ENCODE peak calls at places on chromosome 19, in nine cellular contexts. One of them, this sample, is unnamed.

GRCh38 chr19:5292453-5292842 is 48.2 kb downstream of the PTPRS start:
- DNase-seq in WTC11: no peak
- DNase-seq in suprapubic skin: no peak
- DNase-seq in astrocyte of the cerebellum: no peak
- DNase-seq in HFFc6: no peak
- DNase-seq in activated CD8-positive, alpha-beta memory T cell treated with anti-CD3 and anti-CD28 coated beads, Interleukin-2, amount 10 ng/mL, durations not matched to agents 7 days and 5 days: no peak
- DNase-seq in stimulated activated CD4-positive, alpha-beta T cell treated with anti-CD3 and anti-CD28 coated beads, Interleukin-1b, Interleukin-23, amount 100 ng/mL, for 1 hour: no peak
- DNase-seq in T-cell: no peak
- DNase-seq in iPS-NIHi11: peak
- DNase-seq in this sample: no peak

GRCh38 chr19:27896091-27896490 is 1316.9 kb downstream of the UQCRFS1 start:
- DNase-seq in WTC11: no peak
- DNase-seq in suprapubic skin: no peak
- DNase-seq in astrocyte of the cerebellum: no peak
- DNase-seq in HFFc6: no peak
- DNase-seq in activated CD8-positive, alpha-beta memory T cell treated with anti-CD3 and anti-CD28 coated beads, Interleukin-2, amount 10 ng/mL, durations not matched to agents 7 days and 5 days: no peak
- DNase-seq in stimulated activated CD4-positive, alpha-beta T cell treated with anti-CD3 and anti-CD28 coated beads, Interleukin-1b, Interleukin-23, amount 100 ng/mL, for 1 hour: no peak
- DNase-seq in T-cell: no peak
- DNase-seq in iPS-NIHi11: no peak
- DNase-seq in this sample: no peak

GRCh38 chr19:28292822-28293500 is 920.0 kb downstream of the UQCRFS1 start:
- DNase-seq in WTC11: peak
- DNase-seq in suprapubic skin: no peak
- DNase-seq in astrocyte of the cerebellum: no peak
- DNase-seq in HFFc6: no peak
- DNase-seq in activated CD8-positive, alpha-beta memory T cell treated with anti-CD3 and anti-CD28 coated beads, Interleukin-2, amount 10 ng/mL, durations not matched to agents 7 days and 5 days: no peak
- DNase-seq in stimulated activated CD4-positive, alpha-beta T cell treated with anti-CD3 and anti-CD28 coated beads, Interleukin-1b, Interleukin-23, amount 100 ng/mL, for 1 hour: no peak
- DNase-seq in T-cell: no peak
- DNase-seq in iPS-NIHi11: no peak
- DNase-seq in this sample: no peak

GRCh38 chr19:10871711-10872550 is 578 bp downstream of the CARM1 start:
- DNase-seq in WTC11: peak
- DNase-seq in suprapubic skin: no peak
- DNase-seq in astrocyte of the cerebellum: no peak
- DNase-seq in HFFc6: no peak
- DNase-seq in activated CD8-positive, alpha-beta memory T cell treated with anti-CD3 and anti-CD28 coated beads, Interleukin-2, amount 10 ng/mL, durations not matched to agents 7 days and 5 days: peak
- DNase-seq in stimulated activated CD4-positive, alpha-beta T cell treated with anti-CD3 and anti-CD28 coated beads, Interleukin-1b, Interleukin-23, amount 100 ng/mL, for 1 hour: peak
- DNase-seq in T-cell: peak
- DNase-seq in iPS-NIHi11: peak
- DNase-seq in this sample: no peak

GRCh38 chr19:45376045-45376724 is 5.8 kb upstream of the ERCC2 start:
- DNase-seq in WTC11: peak
- DNase-seq in suprapubic skin: no peak
- DNase-seq in astrocyte of the cerebellum: peak
- DNase-seq in HFFc6: peak
- DNase-seq in activated CD8-positive, alpha-beta memory T cell treated with anti-CD3 and anti-CD28 coated beads, Interleukin-2, amount 10 ng/mL, durations not matched to agents 7 days and 5 days: no peak
- DNase-seq in stimulated activated CD4-positive, alpha-beta T cell treated with anti-CD3 and anti-CD28 coated beads, Interleukin-1b, Interleukin-23, amount 100 ng/mL, for 1 hour: no peak
- DNase-seq in T-cell: no peak
- DNase-seq in iPS-NIHi11: peak
- DNase-seq in this sample: peak

GRCh38 chr19:31882709-31883108 is 462.7 kb upstream of the ZNF507 start:
- DNase-seq in WTC11: no peak
- DNase-seq in suprapubic skin: no peak
- DNase-seq in astrocyte of the cerebellum: no peak
- DNase-seq in HFFc6: no peak
- DNase-seq in activated CD8-positive, alpha-beta memory T cell treated with anti-CD3 and anti-CD28 coated beads, Interleukin-2, amount 10 ng/mL, durations not matched to agents 7 days and 5 days: no peak
- DNase-seq in stimulated activated CD4-positive, alpha-beta T cell treated with anti-CD3 and anti-CD28 coated beads, Interleukin-1b, Interleukin-23, amount 100 ng/mL, for 1 hour: no peak
- DNase-seq in T-cell: no peak
- DNase-seq in iPS-NIHi11: no peak
- DNase-seq in this sample: no peak

GRCh38 chr19:28586501-28586900 is 626.5 kb downstream of the UQCRFS1 start:
- DNase-seq in WTC11: no peak
- DNase-seq in suprapubic skin: no peak
- DNase-seq in astrocyte of the cerebellum: no peak
- DNase-seq in HFFc6: no peak
- DNase-seq in activated CD8-positive, alpha-beta memory T cell treated with anti-CD3 and anti-CD28 coated beads, Interleukin-2, amount 10 ng/mL, durations not matched to agents 7 days and 5 days: no peak
- DNase-seq in stimulated activated CD4-positive, alpha-beta T cell treated with anti-CD3 and anti-CD28 coated beads, Interleukin-1b, Interleukin-23, amount 100 ng/mL, for 1 hour: no peak
- DNase-seq in T-cell: no peak
- DNase-seq in iPS-NIHi11: no peak
- DNase-seq in this sample: no peak

GRCh38 chr19:11843741-11844140 is 4.8 kb upstream of the ZNF439 start:
- DNase-seq in WTC11: no peak
- DNase-seq in suprapubic skin: no peak
- DNase-seq in astrocyte of the cerebellum: no peak
- DNase-seq in HFFc6: no peak
- DNase-seq in activated CD8-positive, alpha-beta memory T cell treated with anti-CD3 and anti-CD28 coated beads, Interleukin-2, amount 10 ng/mL, durations not matched to agents 7 days and 5 days: no peak
- DNase-seq in stimulated activated CD4-positive, alpha-beta T cell treated with anti-CD3 and anti-CD28 coated beads, Interleukin-1b, Interleukin-23, amount 100 ng/mL, for 1 hour: no peak
- DNase-seq in T-cell: no peak
- DNase-seq in iPS-NIHi11: no peak
- DNase-seq in this sample: no peak

GRCh38 chr19:49592486-49593232 is 1.7 kb downstream of the PRR12 start:
- DNase-seq in WTC11: peak
- DNase-seq in suprapubic skin: no peak
- DNase-seq in astrocyte of the cerebellum: no peak
- DNase-seq in HFFc6: no peak
- DNase-seq in activated CD8-positive, alpha-beta memory T cell treated with anti-CD3 and anti-CD28 coated beads, Interleukin-2, amount 10 ng/mL, durations not matched to agents 7 days and 5 days: peak
- DNase-seq in stimulated activated CD4-positive, alpha-beta T cell treated with anti-CD3 and anti-CD28 coated beads, Interleukin-1b, Interleukin-23, amount 100 ng/mL, for 1 hour: no peak
- DNase-seq in T-cell: no peak
- DNase-seq in iPS-NIHi11: no peak
- DNase-seq in this sample: no peak

GRCh38 chr19:44401108-44401786 is at the start of gene ZNF285:
- DNase-seq in WTC11: peak
- DNase-seq in suprapubic skin: peak
- DNase-seq in astrocyte of the cerebellum: peak
- DNase-seq in HFFc6: peak
- DNase-seq in activated CD8-positive, alpha-beta memory T cell treated with anti-CD3 and anti-CD28 coated beads, Interleukin-2, amount 10 ng/mL, durations not matched to agents 7 days and 5 days: peak
- DNase-seq in stimulated activated CD4-positive, alpha-beta T cell treated with anti-CD3 and anti-CD28 coated beads, Interleukin-1b, Interleukin-23, amount 100 ng/mL, for 1 hour: peak
- DNase-seq in T-cell: peak
- DNase-seq in iPS-NIHi11: peak
- DNase-seq in this sample: peak

GRCh38 chr19:2271516-2272103 is 10.4 kb downstream of the PEAK3 start:
- DNase-seq in WTC11: peak
- DNase-seq in suprapubic skin: no peak
- DNase-seq in astrocyte of the cerebellum: peak
- DNase-seq in HFFc6: peak
- DNase-seq in activated CD8-positive, alpha-beta memory T cell treated with anti-CD3 and anti-CD28 coated beads, Interleukin-2, amount 10 ng/mL, durations not matched to agents 7 days and 5 days: no peak
- DNase-seq in stimulated activated CD4-positive, alpha-beta T cell treated with anti-CD3 and anti-CD28 coated beads, Interleukin-1b, Interleukin-23, amount 100 ng/mL, for 1 hour: no peak
- DNase-seq in T-cell: no peak
- DNase-seq in iPS-NIHi11: no peak
- DNase-seq in this sample: no peak

GRCh38 chr19:8526345-8527062 is 12.5 kb upstream of the ZNF414 start:
- DNase-seq in WTC11: peak
- DNase-seq in suprapubic skin: peak
- DNase-seq in astrocyte of the cerebellum: peak
- DNase-seq in HFFc6: peak
- DNase-seq in activated CD8-positive, alpha-beta memory T cell treated with anti-CD3 and anti-CD28 coated beads, Interleukin-2, amount 10 ng/mL, durations not matched to agents 7 days and 5 days: no peak
- DNase-seq in stimulated activated CD4-positive, alpha-beta T cell treated with anti-CD3 and anti-CD28 coated beads, Interleukin-1b, Interleukin-23, amount 100 ng/mL, for 1 hour: no peak
- DNase-seq in T-cell: no peak
- DNase-seq in iPS-NIHi11: peak
- DNase-seq in this sample: peak

GRCh38 chr19:34330116-34330515 is 34.9 kb upstream of the GPI start:
- DNase-seq in WTC11: no peak
- DNase-seq in suprapubic skin: no peak
- DNase-seq in astrocyte of the cerebellum: no peak
- DNase-seq in HFFc6: no peak
- DNase-seq in activated CD8-positive, alpha-beta memory T cell treated with anti-CD3 and anti-CD28 coated beads, Interleukin-2, amount 10 ng/mL, durations not matched to agents 7 days and 5 days: no peak
- DNase-seq in stimulated activated CD4-positive, alpha-beta T cell treated with anti-CD3 and anti-CD28 coated beads, Interleukin-1b, Interleukin-23, amount 100 ng/mL, for 1 hour: no peak
- DNase-seq in T-cell: no peak
- DNase-seq in iPS-NIHi11: no peak
- DNase-seq in this sample: no peak

GRCh38 chr19:43784251-43784980 is 3.6 kb upstream of the KCNN4 start:
- DNase-seq in WTC11: no peak
- DNase-seq in suprapubic skin: no peak
- DNase-seq in astrocyte of the cerebellum: peak
- DNase-seq in HFFc6: peak
- DNase-seq in activated CD8-positive, alpha-beta memory T cell treated with anti-CD3 and anti-CD28 coated beads, Interleukin-2, amount 10 ng/mL, durations not matched to agents 7 days and 5 days: peak
- DNase-seq in stimulated activated CD4-positive, alpha-beta T cell treated with anti-CD3 and anti-CD28 coated beads, Interleukin-1b, Interleukin-23, amount 100 ng/mL, for 1 hour: peak
- DNase-seq in T-cell: peak
- DNase-seq in iPS-NIHi11: no peak
- DNase-seq in this sample: peak

GRCh38 chr19:38250821-38251563 is 5.2 kb downstream of the PPP1R14A start:
- DNase-seq in WTC11: peak
- DNase-seq in suprapubic skin: no peak
- DNase-seq in astrocyte of the cerebellum: no peak
- DNase-seq in HFFc6: no peak
- DNase-seq in activated CD8-positive, alpha-beta memory T cell treated with anti-CD3 and anti-CD28 coated beads, Interleukin-2, amount 10 ng/mL, durations not matched to agents 7 days and 5 days: no peak
- DNase-seq in stimulated activated CD4-positive, alpha-beta T cell treated with anti-CD3 and anti-CD28 coated beads, Interleukin-1b, Interleukin-23, amount 100 ng/mL, for 1 hour: no peak
- DNase-seq in T-cell: no peak
- DNase-seq in iPS-NIHi11: peak
- DNase-seq in this sample: no peak

GRCh38 chr19:58217069-58217481 is 11.6 kb upstream of the ZNF544 start:
- DNase-seq in WTC11: peak
- DNase-seq in suprapubic skin: no peak
- DNase-seq in astrocyte of the cerebellum: no peak
- DNase-seq in HFFc6: no peak
- DNase-seq in activated CD8-positive, alpha-beta memory T cell treated with anti-CD3 and anti-CD28 coated beads, Interleukin-2, amount 10 ng/mL, durations not matched to agents 7 days and 5 days: no peak
- DNase-seq in stimulated activated CD4-positive, alpha-beta T cell treated with anti-CD3 and anti-CD28 coated beads, Interleukin-1b, Interleukin-23, amount 100 ng/mL, for 1 hour: no peak
- DNase-seq in T-cell: no peak
- DNase-seq in iPS-NIHi11: no peak
- DNase-seq in this sample: no peak

GRCh38 chr19:44625531-44626066 is 12.2 kb downstream of the IGSF23 start:
- DNase-seq in WTC11: no peak
- DNase-seq in suprapubic skin: no peak
- DNase-seq in astrocyte of the cerebellum: no peak
- DNase-seq in HFFc6: no peak
- DNase-seq in activated CD8-positive, alpha-beta memory T cell treated with anti-CD3 and anti-CD28 coated beads, Interleukin-2, amount 10 ng/mL, durations not matched to agents 7 days and 5 days: no peak
- DNase-seq in stimulated activated CD4-positive, alpha-beta T cell treated with anti-CD3 and anti-CD28 coated beads, Interleukin-1b, Interleukin-23, amount 100 ng/mL, for 1 hour: no peak
- DNase-seq in T-cell: no peak
- DNase-seq in iPS-NIHi11: no peak
- DNase-seq in this sample: no peak

GRCh38 chr19:34350161-34350561 is 14.8 kb upstream of the GPI start:
- DNase-seq in WTC11: no peak
- DNase-seq in suprapubic skin: no peak
- DNase-seq in astrocyte of the cerebellum: no peak
- DNase-seq in HFFc6: no peak
- DNase-seq in activated CD8-positive, alpha-beta memory T cell treated with anti-CD3 and anti-CD28 coated beads, Interleukin-2, amount 10 ng/mL, durations not matched to agents 7 days and 5 days: peak
- DNase-seq in stimulated activated CD4-positive, alpha-beta T cell treated with anti-CD3 and anti-CD28 coated beads, Interleukin-1b, Interleukin-23, amount 100 ng/mL, for 1 hour: no peak
- DNase-seq in T-cell: peak
- DNase-seq in iPS-NIHi11: no peak
- DNase-seq in this sample: no peak

GRCh38 chr19:35031072-35031881 is 1.0 kb downstream of the SCN1B start:
- DNase-seq in WTC11: peak
- DNase-seq in suprapubic skin: no peak
- DNase-seq in astrocyte of the cerebellum: no peak
- DNase-seq in HFFc6: no peak
- DNase-seq in activated CD8-positive, alpha-beta memory T cell treated with anti-CD3 and anti-CD28 coated beads, Interleukin-2, amount 10 ng/mL, durations not matched to agents 7 days and 5 days: no peak
- DNase-seq in stimulated activated CD4-positive, alpha-beta T cell treated with anti-CD3 and anti-CD28 coated beads, Interleukin-1b, Interleukin-23, amount 100 ng/mL, for 1 hour: no peak
- DNase-seq in T-cell: no peak
- DNase-seq in iPS-NIHi11: peak
- DNase-seq in this sample: no peak

GRCh38 chr19:38657633-38658222 is 10.3 kb downstream of the ACTN4 start:
- DNase-seq in WTC11: no peak
- DNase-seq in suprapubic skin: no peak
- DNase-seq in astrocyte of the cerebellum: no peak
- DNase-seq in HFFc6: peak
- DNase-seq in activated CD8-positive, alpha-beta memory T cell treated with anti-CD3 and anti-CD28 coated beads, Interleukin-2, amount 10 ng/mL, durations not matched to agents 7 days and 5 days: no peak
- DNase-seq in stimulated activated CD4-positive, alpha-beta T cell treated with anti-CD3 and anti-CD28 coated beads, Interleukin-1b, Interleukin-23, amount 100 ng/mL, for 1 hour: no peak
- DNase-seq in T-cell: no peak
- DNase-seq in iPS-NIHi11: no peak
- DNase-seq in this sample: no peak

GRCh38 chr19:17331254-17331558 is 3.4 kb downstream of the ANO8 start:
- DNase-seq in WTC11: no peak
- DNase-seq in suprapubic skin: no peak
- DNase-seq in astrocyte of the cerebellum: no peak
- DNase-seq in HFFc6: no peak
- DNase-seq in activated CD8-positive, alpha-beta memory T cell treated with anti-CD3 and anti-CD28 coated beads, Interleukin-2, amount 10 ng/mL, durations not matched to agents 7 days and 5 days: no peak
- DNase-seq in stimulated activated CD4-positive, alpha-beta T cell treated with anti-CD3 and anti-CD28 coated beads, Interleukin-1b, Interleukin-23, amount 100 ng/mL, for 1 hour: no peak
- DNase-seq in T-cell: no peak
- DNase-seq in iPS-NIHi11: no peak
- DNase-seq in this sample: no peak

GRCh38 chr19:4781851-4782250 is 9.7 kb upstream of the FEM1A start:
- DNase-seq in WTC11: no peak
- DNase-seq in suprapubic skin: no peak
- DNase-seq in astrocyte of the cerebellum: no peak
- DNase-seq in HFFc6: no peak
- DNase-seq in activated CD8-positive, alpha-beta memory T cell treated with anti-CD3 and anti-CD28 coated beads, Interleukin-2, amount 10 ng/mL, durations not matched to agents 7 days and 5 days: no peak
- DNase-seq in stimulated activated CD4-positive, alpha-beta T cell treated with anti-CD3 and anti-CD28 coated beads, Interleukin-1b, Interleukin-23, amount 100 ng/mL, for 1 hour: no peak
- DNase-seq in T-cell: no peak
- DNase-seq in iPS-NIHi11: no peak
- DNase-seq in this sample: no peak

GRCh38 chr19:55232986-55233385 is 4.4 kb upstream of the TMEM86B start:
- DNase-seq in WTC11: no peak
- DNase-seq in suprapubic skin: no peak
- DNase-seq in astrocyte of the cerebellum: no peak
- DNase-seq in HFFc6: no peak
- DNase-seq in activated CD8-positive, alpha-beta memory T cell treated with anti-CD3 and anti-CD28 coated beads, Interleukin-2, amount 10 ng/mL, durations not matched to agents 7 days and 5 days: no peak
- DNase-seq in stimulated activated CD4-positive, alpha-beta T cell treated with anti-CD3 and anti-CD28 coated beads, Interleukin-1b, Interleukin-23, amount 100 ng/mL, for 1 hour: no peak
- DNase-seq in T-cell: no peak
- DNase-seq in iPS-NIHi11: no peak
- DNase-seq in this sample: no peak

This sample was measured in pulmonary artery endothelial cell.